ENCODE peak calls at places on chromosomes 3 and 15, in five cellular contexts. One of them, this sample, is unnamed.

GRCh38 chr15:47675735-47676134 is 41.6 kb upstream of the SEMA6D start:
- DNase-seq in fibroblast of the aortic adventitia: no peak
- DNase-seq in epithelial cell of esophagus: no peak
- DNase-seq in AG10803: no peak
- DNase-seq in astrocyte of the spinal cord: no peak
- DNase-seq in this sample: no peak

GRCh38 chr3:159922861-159923312 is 65.7 kb upstream of the IL12A start:
- DNase-seq in epithelial cell of esophagus: no peak
- DNase-seq in fibroblast of the aortic adventitia: no peak
- DNase-seq in AG10803: no peak
- DNase-seq in astrocyte of the spinal cord: no peak
- DNase-seq in this sample: no peak

GRCh38 chr15:85407421-85408269 is 27.2 kb downstream of the AKAP13 start:
- DNase-seq in AG10803: peak
- DNase-seq in epithelial cell of esophagus: peak
- DNase-seq in fibroblast of the aortic adventitia: peak
- DNase-seq in astrocyte of the spinal cord: peak
- DNase-seq in this sample: no peak

GRCh38 chr3:58899159-58899952 is 150.5 kb downstream of the CFAP20DC start:
- DNase-seq in AG10803: peak
- DNase-seq in epithelial cell of esophagus: peak
- DNase-seq in fibroblast of the aortic adventitia: peak
- DNase-seq in astrocyte of the spinal cord: peak
- DNase-seq in this sample: peak

GRCh38 chr15:60395276-60396011 is 2.3 kb downstream of the ANXA2 start:
- DNase-seq in epithelial cell of esophagus: no peak
- DNase-seq in astrocyte of the spinal cord: peak
- DNase-seq in AG10803: peak
- DNase-seq in fibroblast of the aortic adventitia: peak
- DNase-seq in this sample: no peak

GRCh38 chr15:39778031-39778430 is 4.6 kb downstream of the FSIP1 start:
- DNase-seq in AG10803: no peak
- DNase-seq in epithelial cell of esophagus: no peak
- DNase-seq in fibroblast of the aortic adventitia: no peak
- DNase-seq in astrocyte of the spinal cord: no peak
- DNase-seq in this sample: no peak

GRCh38 chr3:151580592-151580991 is 119.7 kb upstream of the IGSF10 start:
- DNase-seq in fibroblast of the aortic adventitia: peak
- DNase-seq in AG10803: peak
- DNase-seq in astrocyte of the spinal cord: peak
- DNase-seq in epithelial cell of esophagus: peak
- DNase-seq in this sample: no peak

GRCh38 chr3:139364549-139364948 is 20.7 kb downstream of the MRPS22 start:
- DNase-seq in AG10803: no peak
- DNase-seq in fibroblast of the aortic adventitia: no peak
- DNase-seq in epithelial cell of esophagus: no peak
- DNase-seq in astrocyte of the spinal cord: no peak
- DNase-seq in this sample: no peak

GRCh38 chr15:51771773-51772172 is 20.4 kb downstream of the TMOD2 start:
- DNase-seq in fibroblast of the aortic adventitia: no peak
- DNase-seq in AG10803: no peak
- DNase-seq in epithelial cell of esophagus: no peak
- DNase-seq in astrocyte of the spinal cord: no peak
- DNase-seq in this sample: no peak

GRCh38 chr3:66041828-66042227 is 3.1 kb upstream of the MAGI1 start:
- DNase-seq in fibroblast of the aortic adventitia: no peak
- DNase-seq in astrocyte of the spinal cord: no peak
- DNase-seq in epithelial cell of esophagus: no peak
- DNase-seq in AG10803: no peak
- DNase-seq in this sample: no peak

GRCh38 chr3:192851821-192852352 is 65.8 kb downstream of the MB21D2 start:
- DNase-seq in fibroblast of the aortic adventitia: peak
- DNase-seq in epithelial cell of esophagus: peak
- DNase-seq in astrocyte of the spinal cord: peak
- DNase-seq in AG10803: peak
- DNase-seq in this sample: peak

GRCh38 chr3:63067999-63068645 is 192.9 kb upstream of the CADPS start:
- DNase-seq in fibroblast of the aortic adventitia: peak
- DNase-seq in astrocyte of the spinal cord: peak
- DNase-seq in epithelial cell of esophagus: peak
- DNase-seq in AG10803: peak
- DNase-seq in this sample: no peak

GRCh38 chr3:52523386-52524257 is 10.0 kb downstream of the NT5DC2 start:
- DNase-seq in epithelial cell of esophagus: no peak
- DNase-seq in fibroblast of the aortic adventitia: no peak
- DNase-seq in astrocyte of the spinal cord: peak
- DNase-seq in AG10803: no peak
- DNase-seq in this sample: no peak

GRCh38 chr3:149378420-149379388 is 1.3 kb upstream of the TM4SF1 start:
- DNase-seq in fibroblast of the aortic adventitia: no peak
- DNase-seq in epithelial cell of esophagus: no peak
- DNase-seq in AG10803: no peak
- DNase-seq in astrocyte of the spinal cord: no peak
- DNase-seq in this sample: no peak

GRCh38 chr3:48014358-48014757 is 1.9 kb downstream of the MAP4 start:
- DNase-seq in AG10803: no peak
- DNase-seq in epithelial cell of esophagus: no peak
- DNase-seq in fibroblast of the aortic adventitia: no peak
- DNase-seq in astrocyte of the spinal cord: no peak
- DNase-seq in this sample: no peak
- H3K4me3 ChIP-seq in AG10803: no peak
- H3K4me3 ChIP-seq in epithelial cell of esophagus: no peak
- H3K4me3 ChIP-seq in fibroblast of the aortic adventitia: no peak
- H3K4me3 ChIP-seq in astrocyte of the spinal cord: no peak
- H3K4me3 ChIP-seq in this sample: no peak

GRCh38 chr15:26179906-26180305 is 316.8 kb upstream of the ATP10A start:
- DNase-seq in epithelial cell of esophagus: no peak
- DNase-seq in astrocyte of the spinal cord: no peak
- DNase-seq in fibroblast of the aortic adventitia: no peak
- DNase-seq in AG10803: no peak
- DNase-seq in this sample: no peak
- TF ChIP-seq CTCF in epithelial cell of esophagus: no peak
- TF ChIP-seq CTCF in astrocyte of the spinal cord: no peak
- TF ChIP-seq CTCF in fibroblast of the aortic adventitia: no peak
- TF ChIP-seq CTCF in AG10803: no peak
- TF ChIP-seq CTCF in this sample: no peak

GRCh38 chr15:78070049-78070698 is 7.3 kb downstream of the TBC1D2B start:
- DNase-seq in astrocyte of the spinal cord: no peak
- DNase-seq in fibroblast of the aortic adventitia: no peak
- DNase-seq in AG10803: no peak
- DNase-seq in epithelial cell of esophagus: peak
- DNase-seq in this sample: peak

GRCh38 chr15:78069630-78070029 is 7.9 kb downstream of the TBC1D2B start:
- DNase-seq in fibroblast of the aortic adventitia: no peak
- DNase-seq in epithelial cell of esophagus: no peak
- DNase-seq in astrocyte of the spinal cord: no peak
- DNase-seq in AG10803: no peak
- DNase-seq in this sample: no peak

GRCh38 chr15:78071378-78071777 is 6.1 kb downstream of the TBC1D2B start:
- DNase-seq in astrocyte of the spinal cord: no peak
- DNase-seq in fibroblast of the aortic adventitia: no peak
- DNase-seq in epithelial cell of esophagus: no peak
- DNase-seq in AG10803: no peak
- DNase-seq in this sample: no peak

GRCh38 chr15:78073026-78073425 is 4.5 kb downstream of the TBC1D2B start:
- DNase-seq in fibroblast of the aortic adventitia: peak
- DNase-seq in AG10803: no peak
- DNase-seq in astrocyte of the spinal cord: no peak
- DNase-seq in epithelial cell of esophagus: no peak
- DNase-seq in this sample: no peak

DNA sequence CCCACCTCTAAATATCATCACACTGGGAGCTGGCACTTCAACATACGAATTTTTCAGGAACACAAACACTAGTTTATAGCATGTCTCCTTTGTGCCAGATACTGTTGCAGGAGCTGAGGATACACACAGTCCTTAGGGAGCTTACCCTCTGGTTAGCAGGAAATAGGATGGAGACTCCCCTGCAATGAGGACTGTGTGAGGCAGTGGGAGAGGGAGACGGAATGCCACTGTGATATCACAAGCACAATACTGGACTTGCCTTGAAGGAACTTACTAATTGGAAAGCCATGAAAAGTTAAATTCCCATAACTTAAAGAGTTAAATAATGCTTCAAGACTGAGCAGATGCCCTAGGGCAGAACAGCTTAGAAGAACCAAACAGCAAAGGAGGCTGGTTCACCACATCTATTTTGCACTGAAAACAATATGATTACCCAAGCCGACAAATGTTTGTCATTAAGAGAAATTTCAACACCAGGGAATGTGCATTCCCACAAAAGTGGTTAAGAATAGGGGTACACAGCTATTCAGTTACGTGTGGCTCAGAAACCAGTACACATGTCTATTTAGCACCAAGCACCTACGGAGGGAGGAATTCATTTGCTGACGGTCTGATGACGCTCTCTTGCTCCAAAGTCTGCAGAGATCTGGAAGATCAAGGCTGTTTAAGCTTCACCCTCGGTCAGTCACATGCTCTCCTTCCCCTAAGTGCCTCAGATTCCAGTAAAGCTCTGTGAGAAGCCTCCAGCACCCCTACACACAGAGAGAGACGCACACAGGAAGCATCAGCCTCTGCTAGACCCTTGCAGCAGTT is 5.2 kb downstream of the TBC1D2B start:
- DNase-seq in fibroblast of the aortic adventitia: peak
- DNase-seq in AG10803: peak
- DNase-seq in epithelial cell of esophagus: peak
- DNase-seq in astrocyte of the spinal cord: peak
- DNase-seq in this sample: no peak
- H3K4me3 ChIP-seq in fibroblast of the aortic adventitia: peak
- H3K4me3 ChIP-seq in AG10803: peak
- H3K4me3 ChIP-seq in epithelial cell of esophagus: no peak
- H3K4me3 ChIP-seq in astrocyte of the spinal cord: no peak
- H3K4me3 ChIP-seq in this sample: no peak

GRCh38 chr3:76024640-76025039 is 239.3 kb upstream of the ZNF717 start:
- DNase-seq in AG10803: peak
- DNase-seq in astrocyte of the spinal cord: peak
- DNase-seq in epithelial cell of esophagus: peak
- DNase-seq in fibroblast of the aortic adventitia: no peak
- DNase-seq in this sample: no peak
- TF ChIP-seq CTCF in AG10803: peak
- TF ChIP-seq CTCF in astrocyte of the spinal cord: peak
- TF ChIP-seq CTCF in epithelial cell of esophagus: peak
- TF ChIP-seq CTCF in fibroblast of the aortic adventitia: peak
- TF ChIP-seq CTCF in this sample: no peak

GRCh38 chr3:125313060-125313635 is 62.0 kb downstream of the ZNF148 start:
- DNase-seq in AG10803: peak
- DNase-seq in fibroblast of the aortic adventitia: peak
- DNase-seq in epithelial cell of esophagus: peak
- DNase-seq in astrocyte of the spinal cord: peak
- DNase-seq in this sample: no peak

GRCh38 chr3:125306620-125307019 is 68.5 kb downstream of the ZNF148 start:
- DNase-seq in epithelial cell of esophagus: no peak
- DNase-seq in AG10803: no peak
- DNase-seq in fibroblast of the aortic adventitia: no peak
- DNase-seq in astrocyte of the spinal cord: no peak
- DNase-seq in this sample: no peak

DNA sequence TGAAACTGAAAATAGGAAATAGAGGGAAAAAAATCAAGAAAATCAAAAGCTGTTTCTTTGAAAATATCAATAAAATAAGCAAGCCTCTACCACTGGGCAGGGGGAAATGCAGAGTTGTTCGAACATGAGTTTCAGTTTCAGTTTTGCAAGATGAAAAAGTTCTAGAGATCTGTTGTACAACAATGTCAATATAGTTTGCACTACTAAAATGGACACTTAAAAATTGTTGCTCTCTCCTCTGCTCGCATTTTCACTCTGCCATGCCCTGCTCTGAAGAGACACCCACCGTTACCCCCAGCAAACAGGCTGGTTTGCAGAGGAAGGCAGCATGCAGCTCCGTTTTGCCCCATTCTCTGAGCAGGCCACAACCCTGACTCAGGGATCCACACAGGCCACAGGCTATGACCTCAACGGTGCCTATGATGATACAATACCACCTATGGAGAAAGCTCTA is 64.5 kb downstream of the ZNF148 start:
- DNase-seq in astrocyte of the spinal cord: no peak
- DNase-seq in AG10803: no peak
- DNase-seq in epithelial cell of esophagus: no peak
- DNase-seq in fibroblast of the aortic adventitia: no peak
- DNase-seq in this sample: peak
- H3K4me3 ChIP-seq in astrocyte of the spinal cord: no peak
- H3K4me3 ChIP-seq in AG10803: no peak
- H3K4me3 ChIP-seq in epithelial cell of esophagus: no peak
- H3K4me3 ChIP-seq in fibroblast of the aortic adventitia: no peak
- H3K4me3 ChIP-seq in this sample: no peak

DNA sequence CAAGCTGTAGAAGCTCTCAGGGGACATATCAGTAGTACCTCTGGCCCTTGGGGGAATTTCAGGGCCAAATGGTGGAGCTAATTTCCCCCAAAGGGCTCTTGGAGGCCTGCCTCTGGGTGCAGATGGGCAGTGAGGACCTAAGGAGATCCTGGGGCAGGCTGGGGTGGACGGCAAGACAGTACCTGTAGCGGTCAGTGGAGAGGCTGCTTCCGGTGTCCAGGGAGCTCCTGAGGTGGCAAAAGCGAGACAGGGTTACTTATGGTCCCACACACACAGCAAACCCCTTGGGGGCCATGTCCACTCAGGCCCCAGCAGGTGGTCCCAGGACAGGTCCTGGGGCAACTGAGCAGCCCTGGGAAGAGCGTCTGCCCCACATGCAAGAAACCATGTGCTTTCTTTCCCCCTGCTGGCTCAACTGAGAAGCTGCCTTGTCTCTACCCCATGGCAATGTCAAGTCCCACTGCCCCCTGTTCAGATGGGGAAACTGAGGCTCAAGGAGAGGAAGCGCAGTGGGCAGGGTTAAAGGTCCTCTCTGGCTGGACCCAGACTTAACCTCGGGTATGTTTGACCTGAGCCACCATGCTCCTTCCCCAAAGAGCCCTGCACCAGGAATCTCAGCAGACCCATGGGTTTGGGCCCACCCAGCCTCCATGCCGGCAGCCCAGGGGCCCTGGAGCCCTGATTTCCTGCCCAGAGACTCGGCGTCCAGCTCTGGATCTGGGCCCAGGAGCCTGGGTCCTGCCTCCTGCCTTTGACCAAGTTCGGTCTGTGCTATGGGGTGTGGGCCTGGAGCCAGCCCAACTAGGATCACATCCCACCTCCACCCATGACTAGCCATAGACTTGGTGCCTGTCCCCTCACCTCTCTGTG is 25.7 kb downstream of the IQSEC1 start:
- DNase-seq in fibroblast of the aortic adventitia: no peak
- DNase-seq in epithelial cell of esophagus: no peak
- DNase-seq in astrocyte of the spinal cord: no peak
- DNase-seq in AG10803: no peak
- DNase-seq in this sample: no peak
- TF ChIP-seq CTCF in fibroblast of the aortic adventitia: peak
- TF ChIP-seq CTCF in epithelial cell of esophagus: no peak
- TF ChIP-seq CTCF in astrocyte of the spinal cord: peak
- TF ChIP-seq CTCF in AG10803: no peak
- TF ChIP-seq CTCF in this sample: no peak

This sample was measured in mucosa of descending colon.